ENCODE peak calls at places on chromosomes 5 and 9, in eight cellular contexts. One of them, this sample, is unnamed.

GRCh38 chr5:179051784-179052183 is 8.4 kb upstream of the ZNF354C start:
- DNase-seq in CD8-positive, alpha-beta memory T cell: no peak
- DNase-seq in GM13976: no peak
- DNase-seq in ACHN: no peak
- DNase-seq in ELR: no peak
- DNase-seq in AG09309: no peak
- DNase-seq in substantia nigra: no peak
- DNase-seq in choroid plexus epithelial cell: no peak
- DNase-seq in this sample: no peak

GRCh38 chr5:149240354-149240998 is 31.2 kb upstream of the AFAP1L1 start:
- DNase-seq in ELR: no peak
- DNase-seq in CD8-positive, alpha-beta memory T cell: peak; percentile 90
- DNase-seq in AG09309: no peak
- DNase-seq in ACHN: no peak
- DNase-seq in substantia nigra: no peak
- DNase-seq in GM13976: peak; percentile 30
- DNase-seq in choroid plexus epithelial cell: no peak
- DNase-seq in this sample: peak; percentile 70

GRCh38 chr5:58317808-58318207 is 142.1 kb downstream of the PLK2 start:
- DNase-seq in CD8-positive, alpha-beta memory T cell: no peak
- DNase-seq in ACHN: no peak
- DNase-seq in ELR: peak; percentile 10
- DNase-seq in AG09309: no peak
- DNase-seq in GM13976: no peak
- DNase-seq in substantia nigra: no peak
- DNase-seq in choroid plexus epithelial cell: no peak
- DNase-seq in this sample: no peak

GRCh38 chr5:139282195-139282557 is 11.4 kb upstream of the MATR3 start:
- DNase-seq in ACHN: no peak
- DNase-seq in ELR: peak; percentile 73
- DNase-seq in substantia nigra: no peak
- DNase-seq in choroid plexus epithelial cell: peak; percentile 53
- DNase-seq in CD8-positive, alpha-beta memory T cell: no peak
- DNase-seq in GM13976: no peak
- DNase-seq in AG09309: no peak
- DNase-seq in this sample: no peak

GRCh38 chr9:90915693-90916092 is 114.1 kb downstream of the SYK start:
- DNase-seq in choroid plexus epithelial cell: peak; percentile 57
- DNase-seq in AG09309: no peak
- DNase-seq in ACHN: peak; percentile 17
- DNase-seq in substantia nigra: no peak
- DNase-seq in CD8-positive, alpha-beta memory T cell: no peak
- DNase-seq in GM13976: peak; percentile 46
- DNase-seq in ELR: peak; percentile 46
- DNase-seq in this sample: no peak

GRCh38 chr5:67643531-67643930 is 446.9 kb upstream of the CD180 start:
- DNase-seq in ELR: no peak
- DNase-seq in GM13976: no peak
- DNase-seq in CD8-positive, alpha-beta memory T cell: no peak
- DNase-seq in substantia nigra: no peak
- DNase-seq in AG09309: no peak
- DNase-seq in ACHN: no peak
- DNase-seq in choroid plexus epithelial cell: no peak
- DNase-seq in this sample: no peak

GRCh38 chr9:113531919-113532808 is 68.6 kb downstream of the RGS3 start:
- DNase-seq in ELR: no peak
- DNase-seq in AG09309: no peak
- DNase-seq in CD8-positive, alpha-beta memory T cell: no peak
- DNase-seq in substantia nigra: no peak
- DNase-seq in choroid plexus epithelial cell: no peak
- DNase-seq in GM13976: no peak
- DNase-seq in ACHN: no peak
- DNase-seq in this sample: no peak

GRCh38 chr5:5209101-5209500 is 69.0 kb downstream of the ADAMTS16 start:
- DNase-seq in AG09309: peak; percentile 37
- DNase-seq in substantia nigra: no peak
- DNase-seq in ELR: no peak
- DNase-seq in CD8-positive, alpha-beta memory T cell: no peak
- DNase-seq in choroid plexus epithelial cell: peak; percentile 22
- DNase-seq in GM13976: no peak
- DNase-seq in ACHN: no peak
- DNase-seq in this sample: no peak

GRCh38 chr5:2381070-2381469 is 370.4 kb downstream of the IRX2 start:
- DNase-seq in substantia nigra: no peak
- DNase-seq in ELR: no peak
- DNase-seq in GM13976: no peak
- DNase-seq in AG09309: no peak
- DNase-seq in choroid plexus epithelial cell: no peak
- DNase-seq in ACHN: no peak
- DNase-seq in CD8-positive, alpha-beta memory T cell: no peak
- DNase-seq in this sample: no peak

This sample was measured in HL-60.